ENCODE peak calls at places on chromosomes 3 and 15, in six cellular contexts. One of them, this sample, is unnamed.

GRCh38 chr3:195524171-195524896 is 18.8 kb downstream of the PPP1R2 start:
- DNase-seq in BE2C: no peak
- DNase-seq in SK-MEL-5: no peak
- DNase-seq in HTR-8/SVneo: no peak
- DNase-seq in NB4: no peak
- DNase-seq in myocyte: no peak
- DNase-seq in this sample: no peak

GRCh38 chr15:60646595-60646994 is 167.7 kb upstream of the ICE2 start:
- DNase-seq in myocyte: no peak
- DNase-seq in HTR-8/SVneo: no peak
- DNase-seq in NB4: no peak
- DNase-seq in SK-MEL-5: no peak
- DNase-seq in BE2C: no peak
- DNase-seq in this sample: no peak

GRCh38 chr3:46848271-46849097 is 14.8 kb downstream of the MYL3 start:
- DNase-seq in BE2C: no peak
- DNase-seq in SK-MEL-5: peak; percentile 50
- DNase-seq in HTR-8/SVneo: peak; percentile 25
- DNase-seq in myocyte: no peak
- DNase-seq in NB4: peak; percentile 40
- DNase-seq in this sample: peak; percentile 6

GRCh38 chr3:113157408-113157980 is 53.9 kb upstream of the BOC start:
- DNase-seq in SK-MEL-5: no peak
- DNase-seq in BE2C: no peak
- DNase-seq in NB4: no peak
- DNase-seq in HTR-8/SVneo: no peak
- DNase-seq in myocyte: no peak
- DNase-seq in this sample: peak; percentile 6

GRCh38 chr3:49248828-49249227 is 28.2 kb downstream of the C3orf62 start:
- DNase-seq in SK-MEL-5: peak; percentile 10
- DNase-seq in HTR-8/SVneo: no peak
- DNase-seq in myocyte: peak; percentile 26
- DNase-seq in NB4: peak; percentile 81
- DNase-seq in BE2C: no peak
- DNase-seq in this sample: peak; percentile 56

GRCh38 chr3:16538505-16538904 is 25.0 kb upstream of the RFTN1 start:
- DNase-seq in NB4: no peak
- DNase-seq in HTR-8/SVneo: no peak
- DNase-seq in SK-MEL-5: no peak
- DNase-seq in myocyte: no peak
- DNase-seq in BE2C: no peak
- DNase-seq in this sample: no peak

GRCh38 chr15:36814085-36814484 is 234.7 kb downstream of the CDIN1 start:
- DNase-seq in BE2C: no peak
- DNase-seq in NB4: no peak
- DNase-seq in myocyte: no peak
- DNase-seq in SK-MEL-5: no peak
- DNase-seq in HTR-8/SVneo: no peak
- DNase-seq in this sample: peak; percentile 47

GRCh38 chr15:60568301-60568742 is 89.4 kb upstream of the ICE2 start:
- DNase-seq in myocyte: no peak
- DNase-seq in NB4: no peak
- DNase-seq in HTR-8/SVneo: no peak
- DNase-seq in SK-MEL-5: no peak
- DNase-seq in BE2C: no peak
- DNase-seq in this sample: no peak

GRCh38 chr15:99755692-99756409 is 22.6 kb upstream of the LYSMD4 start:
- DNase-seq in BE2C: peak; percentile 58
- DNase-seq in HTR-8/SVneo: peak; percentile 72
- DNase-seq in SK-MEL-5: peak; percentile 83
- DNase-seq in myocyte: peak; percentile 83
- DNase-seq in NB4: peak; percentile 84
- DNase-seq in this sample: peak; percentile 73

GRCh38 chr3:183490653-183491052 is 62.2 kb upstream of the MCF2L2 start:
- DNase-seq in SK-MEL-5: no peak
- DNase-seq in myocyte: no peak
- DNase-seq in NB4: no peak
- DNase-seq in HTR-8/SVneo: no peak
- DNase-seq in BE2C: no peak
- DNase-seq in this sample: peak; percentile 81

GRCh38 chr15:40367038-40367672 is 9.1 kb downstream of the DISP2 start:
- DNase-seq in BE2C: no peak
- DNase-seq in NB4: no peak
- DNase-seq in HTR-8/SVneo: no peak
- DNase-seq in SK-MEL-5: no peak
- DNase-seq in myocyte: no peak
- DNase-seq in this sample: no peak

GRCh38 chr15:75069301-75069925 is 46.0 kb downstream of the PPCDC start:
- DNase-seq in BE2C: no peak
- DNase-seq in HTR-8/SVneo: no peak
- DNase-seq in NB4: peak; percentile 68
- DNase-seq in myocyte: no peak
- DNase-seq in SK-MEL-5: no peak
- DNase-seq in this sample: no peak

GRCh38 chr3:33089515-33089914 is 7.4 kb downstream of the GLB1 start:
- DNase-seq in NB4: peak; percentile 73
- DNase-seq in SK-MEL-5: no peak
- DNase-seq in myocyte: no peak
- DNase-seq in HTR-8/SVneo: no peak
- DNase-seq in BE2C: no peak
- DNase-seq in this sample: no peak

GRCh38 chr15:75024102-75024636 is 779 bp downstream of the PPCDC start:
- DNase-seq in BE2C: no peak
- DNase-seq in myocyte: peak; percentile 55
- DNase-seq in HTR-8/SVneo: no peak
- DNase-seq in SK-MEL-5: peak; percentile 31
- DNase-seq in NB4: peak; percentile 86
- DNase-seq in this sample: peak; percentile 51

GRCh38 chr3:88912294-88913014 is 195.0 kb upstream of the EPHA3 start:
- DNase-seq in BE2C: no peak
- DNase-seq in NB4: no peak
- DNase-seq in HTR-8/SVneo: no peak
- DNase-seq in myocyte: no peak
- DNase-seq in SK-MEL-5: peak; percentile 24
- DNase-seq in this sample: no peak

GRCh38 chr3:16743276-16743675 is 138.1 kb upstream of the DAZL start:
- DNase-seq in SK-MEL-5: no peak
- DNase-seq in myocyte: no peak
- DNase-seq in BE2C: no peak
- DNase-seq in NB4: no peak
- DNase-seq in HTR-8/SVneo: no peak
- DNase-seq in this sample: no peak

GRCh38 chr3:48405343-48405881 is 24.5 kb downstream of the PLXNB1 start:
- DNase-seq in BE2C: no peak
- DNase-seq in NB4: no peak
- DNase-seq in myocyte: no peak
- DNase-seq in HTR-8/SVneo: no peak
- DNase-seq in SK-MEL-5: no peak
- DNase-seq in this sample: no peak